ENCODE peak calls at places on chromosomes 5 and 9, in nine cellular contexts. One of them, this sample, is unnamed.

GRCh38 chr5:34586117-34586885 is 69.8 kb upstream of the RAI14 start:
- DNase-seq in chondrocyte: no peak
- DNase-seq in stomach: no peak
- DNase-seq in nephron progenitor cell: no peak
- DNase-seq in cardiac fibroblast: peak; percentile 88
- DNase-seq in fibroblast of mammary gland: peak; percentile 95
- DNase-seq in GM20000: no peak
- DNase-seq in AG04450: peak; percentile 72
- DNase-seq in A549: peak; percentile 95
- DNase-seq in this sample: no peak

GRCh38 chr5:1152156-1152555 is 40.3 kb upstream of the SLC12A7 start:
- DNase-seq in cardiac fibroblast: no peak
- DNase-seq in nephron progenitor cell: no peak
- DNase-seq in A549: no peak
- DNase-seq in fibroblast of mammary gland: no peak
- DNase-seq in AG04450: no peak
- DNase-seq in stomach: no peak
- DNase-seq in chondrocyte: no peak
- DNase-seq in GM20000: no peak
- DNase-seq in this sample: no peak

GRCh38 chr5:160480652-160481051 is 59.0 kb downstream of the PTTG1 start:
- DNase-seq in A549: no peak
- DNase-seq in GM20000: no peak
- DNase-seq in AG04450: no peak
- DNase-seq in cardiac fibroblast: no peak
- DNase-seq in nephron progenitor cell: no peak
- DNase-seq in chondrocyte: no peak
- DNase-seq in stomach: no peak
- DNase-seq in fibroblast of mammary gland: no peak
- DNase-seq in this sample: no peak

GRCh38 chr9:33778700-33779351 is 16.5 kb upstream of the PRSS3 start:
- DNase-seq in stomach: peak; percentile 46
- DNase-seq in fibroblast of mammary gland: peak; percentile 64
- DNase-seq in cardiac fibroblast: peak; percentile 76
- DNase-seq in GM20000: peak; percentile 69
- DNase-seq in A549: peak; percentile 76
- DNase-seq in chondrocyte: no peak
- DNase-seq in nephron progenitor cell: peak; percentile 49
- DNase-seq in AG04450: no peak
- DNase-seq in this sample: no peak

GRCh38 chr9:100686420-100686819 is 108.5 kb downstream of the CAVIN4 start:
- DNase-seq in cardiac fibroblast: no peak
- DNase-seq in AG04450: no peak
- DNase-seq in chondrocyte: no peak
- DNase-seq in A549: no peak
- DNase-seq in GM20000: no peak
- DNase-seq in stomach: no peak
- DNase-seq in fibroblast of mammary gland: no peak
- DNase-seq in nephron progenitor cell: no peak
- DNase-seq in this sample: no peak

GRCh38 chr5:52709171-52709925 is 78.4 kb upstream of the ITGA1 start:
- DNase-seq in cardiac fibroblast: no peak
- DNase-seq in AG04450: no peak
- DNase-seq in GM20000: peak; percentile 36
- DNase-seq in A549: no peak
- DNase-seq in nephron progenitor cell: no peak
- DNase-seq in fibroblast of mammary gland: peak; percentile 65
- DNase-seq in stomach: no peak
- DNase-seq in chondrocyte: no peak
- DNase-seq in this sample: no peak

GRCh38 chr5:153400931-153401330 is 89.5 kb upstream of the GRIA1 start:
- DNase-seq in GM20000: no peak
- DNase-seq in fibroblast of mammary gland: peak; percentile 35
- DNase-seq in AG04450: no peak
- DNase-seq in cardiac fibroblast: no peak
- DNase-seq in stomach: no peak
- DNase-seq in nephron progenitor cell: no peak
- DNase-seq in chondrocyte: no peak
- DNase-seq in A549: no peak
- DNase-seq in this sample: peak; percentile 17

GRCh38 chr5:113153512-113154097 is 177.0 kb downstream of the DCP2 start:
- DNase-seq in stomach: no peak
- DNase-seq in nephron progenitor cell: no peak
- DNase-seq in chondrocyte: no peak
- DNase-seq in cardiac fibroblast: no peak
- DNase-seq in fibroblast of mammary gland: peak; percentile 82
- DNase-seq in A549: no peak
- DNase-seq in GM20000: no peak
- DNase-seq in AG04450: no peak
- DNase-seq in this sample: no peak

GRCh38 chr9:69798737-69799136 is 21.9 kb upstream of the CFAP95 start:
- DNase-seq in chondrocyte: no peak
- DNase-seq in GM20000: no peak
- DNase-seq in AG04450: no peak
- DNase-seq in cardiac fibroblast: no peak
- DNase-seq in stomach: no peak
- DNase-seq in fibroblast of mammary gland: peak; percentile 30
- DNase-seq in nephron progenitor cell: no peak
- DNase-seq in A549: no peak
- DNase-seq in this sample: no peak

GRCh38 chr5:73666891-73667290 is 40.9 kb downstream of the ARHGEF28 start:
- DNase-seq in GM20000: no peak
- DNase-seq in A549: no peak
- DNase-seq in chondrocyte: no peak
- DNase-seq in stomach: no peak
- DNase-seq in fibroblast of mammary gland: no peak
- DNase-seq in AG04450: no peak
- DNase-seq in cardiac fibroblast: no peak
- DNase-seq in nephron progenitor cell: no peak
- DNase-seq in this sample: no peak

GRCh38 chr5:127959152-127959764 is 124.3 kb upstream of the SLC12A2 start:
- DNase-seq in chondrocyte: no peak
- DNase-seq in A549: peak; percentile 85
- DNase-seq in fibroblast of mammary gland: peak; percentile 86
- DNase-seq in stomach: peak; percentile 70
- DNase-seq in GM20000: no peak
- DNase-seq in cardiac fibroblast: peak; percentile 78
- DNase-seq in nephron progenitor cell: no peak
- DNase-seq in AG04450: peak; percentile 67
- DNase-seq in this sample: no peak

GRCh38 chr5:127960126-127960744 is 123.3 kb upstream of the SLC12A2 start:
- DNase-seq in chondrocyte: no peak
- DNase-seq in AG04450: no peak
- DNase-seq in cardiac fibroblast: peak; percentile 62
- DNase-seq in A549: no peak
- DNase-seq in fibroblast of mammary gland: peak; percentile 16
- DNase-seq in nephron progenitor cell: no peak
- DNase-seq in stomach: no peak
- DNase-seq in GM20000: no peak
- DNase-seq in this sample: no peak

GRCh38 chr5:127958421-127959011 is 125.0 kb upstream of the SLC12A2 start:
- DNase-seq in cardiac fibroblast: no peak
- DNase-seq in stomach: no peak
- DNase-seq in nephron progenitor cell: no peak
- DNase-seq in chondrocyte: no peak
- DNase-seq in fibroblast of mammary gland: no peak
- DNase-seq in A549: peak; percentile 93
- DNase-seq in AG04450: no peak
- DNase-seq in GM20000: no peak
- DNase-seq in this sample: no peak

GRCh38 chr5:127957701-127958190 is 125.8 kb upstream of the SLC12A2 start:
- DNase-seq in nephron progenitor cell: no peak
- DNase-seq in fibroblast of mammary gland: no peak
- DNase-seq in chondrocyte: no peak
- DNase-seq in cardiac fibroblast: no peak
- DNase-seq in GM20000: no peak
- DNase-seq in AG04450: no peak
- DNase-seq in stomach: no peak
- DNase-seq in A549: peak; percentile 45
- DNase-seq in this sample: no peak

GRCh38 chr5:127957183-127957582 is 126.4 kb upstream of the SLC12A2 start:
- DNase-seq in A549: peak; percentile 80
- DNase-seq in AG04450: peak; percentile 27
- DNase-seq in cardiac fibroblast: peak; percentile 70
- DNase-seq in GM20000: no peak
- DNase-seq in fibroblast of mammary gland: peak; percentile 77
- DNase-seq in nephron progenitor cell: no peak
- DNase-seq in chondrocyte: no peak
- DNase-seq in stomach: no peak
- DNase-seq in this sample: peak; percentile 43
- TF ChIP-seq CTCF in A549: no peak
- TF ChIP-seq CTCF in AG04450: peak; percentile 12
- TF ChIP-seq CTCF in cardiac fibroblast: no peak
- TF ChIP-seq CTCF in GM20000: no peak
- TF ChIP-seq CTCF in fibroblast of mammary gland: no peak
- TF ChIP-seq CTCF in nephron progenitor cell: no peak
- TF ChIP-seq CTCF in chondrocyte: peak; percentile 40
- TF ChIP-seq CTCF in stomach: no peak
- TF ChIP-seq CTCF in this sample: no peak

GRCh38 chr5:114221807-114222206 is 140.1 kb upstream of the KCNN2 start:
- DNase-seq in AG04450: no peak
- DNase-seq in nephron progenitor cell: no peak
- DNase-seq in cardiac fibroblast: no peak
- DNase-seq in A549: no peak
- DNase-seq in fibroblast of mammary gland: no peak
- DNase-seq in stomach: no peak
- DNase-seq in GM20000: no peak
- DNase-seq in chondrocyte: no peak
- DNase-seq in this sample: no peak

DNA sequence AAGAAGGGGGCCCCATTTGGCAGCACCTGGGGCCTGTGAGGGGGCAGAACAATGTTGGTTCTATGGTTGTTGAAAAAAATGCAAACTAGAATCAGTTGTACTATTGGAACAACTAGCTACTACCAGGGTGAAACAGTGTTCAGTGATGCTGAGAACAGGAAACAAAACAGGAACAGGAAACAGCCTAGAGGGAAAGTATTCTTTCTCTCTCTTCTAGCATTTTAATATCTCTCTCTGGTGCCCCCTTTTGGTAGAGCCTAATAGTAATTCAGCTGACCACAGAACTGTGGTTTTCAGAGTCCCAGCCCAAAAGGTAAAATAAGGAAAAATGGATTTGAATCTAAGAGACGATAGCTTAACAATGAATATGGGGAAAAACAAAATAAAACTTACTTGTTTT is 138.0 kb upstream of the KCNN2 start:
- DNase-seq in AG04450: no peak
- DNase-seq in fibroblast of mammary gland: peak; percentile 4
- DNase-seq in A549: peak; percentile 5
- DNase-seq in GM20000: no peak
- DNase-seq in cardiac fibroblast: peak; percentile 53
- DNase-seq in nephron progenitor cell: no peak
- DNase-seq in stomach: no peak
- DNase-seq in chondrocyte: no peak
- DNase-seq in this sample: no peak
- TF ChIP-seq CTCF in AG04450: peak; percentile 23
- TF ChIP-seq CTCF in fibroblast of mammary gland: peak; percentile 3
- TF ChIP-seq CTCF in A549: peak; percentile 5
- TF ChIP-seq CTCF in GM20000: peak; percentile 8
- TF ChIP-seq CTCF in cardiac fibroblast: peak; percentile 59
- TF ChIP-seq CTCF in nephron progenitor cell: no peak
- TF ChIP-seq CTCF in stomach: peak; percentile 32
- TF ChIP-seq CTCF in chondrocyte: peak; percentile 61
- TF ChIP-seq CTCF in this sample: peak; percentile 48

DNA sequence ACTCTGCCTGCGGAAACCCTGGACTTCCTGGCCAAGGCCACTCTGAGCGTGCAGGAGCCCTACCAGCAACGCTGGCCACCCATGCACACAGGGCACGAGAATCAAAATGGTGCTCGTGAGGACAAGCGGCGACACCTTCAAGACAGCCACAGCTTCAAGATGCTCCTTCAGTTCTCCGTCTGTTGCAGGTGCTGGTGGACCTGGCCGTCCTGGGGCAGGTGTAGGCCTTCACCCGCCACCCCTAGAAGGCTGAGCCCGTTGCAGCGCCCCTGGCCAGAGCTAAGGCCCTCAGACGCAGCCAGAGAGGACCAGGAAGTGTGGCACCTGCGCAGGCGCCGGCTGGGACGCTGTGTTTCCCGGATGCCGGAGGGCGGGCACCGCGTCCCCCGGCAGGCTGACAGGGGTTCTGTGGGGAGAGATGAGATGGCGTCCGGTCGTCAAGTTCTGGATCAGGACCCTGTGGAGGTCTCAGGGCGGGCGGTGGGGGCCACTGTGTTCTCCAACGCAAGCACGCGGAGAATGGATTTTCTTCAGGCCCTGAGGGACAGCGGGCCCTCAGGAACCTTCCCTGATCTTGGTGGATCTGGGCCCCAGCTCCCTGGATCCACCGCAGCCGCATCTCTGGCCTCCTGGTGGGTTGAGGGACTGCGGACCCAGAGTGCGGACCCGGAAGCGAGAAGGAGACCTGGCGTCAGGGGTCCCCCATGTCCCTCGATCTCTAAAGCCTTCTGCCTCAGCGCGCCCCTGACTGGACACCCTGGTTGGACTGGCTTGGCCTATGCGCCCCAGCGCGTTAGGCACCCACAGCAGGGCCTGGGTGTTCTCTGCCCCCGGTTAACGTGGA is 1770.8 kb upstream of the CDH9 start:
- DNase-seq in AG04450: no peak
- DNase-seq in nephron progenitor cell: no peak
- DNase-seq in chondrocyte: peak; percentile 80
- DNase-seq in fibroblast of mammary gland: no peak
- DNase-seq in GM20000: no peak
- DNase-seq in stomach: no peak
- DNase-seq in A549: no peak
- DNase-seq in cardiac fibroblast: no peak
- DNase-seq in this sample: no peak
- TF ChIP-seq CTCF in AG04450: no peak
- TF ChIP-seq CTCF in nephron progenitor cell: no peak
- TF ChIP-seq CTCF in chondrocyte: no peak
- TF ChIP-seq CTCF in fibroblast of mammary gland: no peak
- TF ChIP-seq CTCF in GM20000: no peak
- TF ChIP-seq CTCF in stomach: no peak
- TF ChIP-seq CTCF in A549: no peak
- TF ChIP-seq CTCF in cardiac fibroblast: no peak
- TF ChIP-seq CTCF in this sample: no peak

DNA sequence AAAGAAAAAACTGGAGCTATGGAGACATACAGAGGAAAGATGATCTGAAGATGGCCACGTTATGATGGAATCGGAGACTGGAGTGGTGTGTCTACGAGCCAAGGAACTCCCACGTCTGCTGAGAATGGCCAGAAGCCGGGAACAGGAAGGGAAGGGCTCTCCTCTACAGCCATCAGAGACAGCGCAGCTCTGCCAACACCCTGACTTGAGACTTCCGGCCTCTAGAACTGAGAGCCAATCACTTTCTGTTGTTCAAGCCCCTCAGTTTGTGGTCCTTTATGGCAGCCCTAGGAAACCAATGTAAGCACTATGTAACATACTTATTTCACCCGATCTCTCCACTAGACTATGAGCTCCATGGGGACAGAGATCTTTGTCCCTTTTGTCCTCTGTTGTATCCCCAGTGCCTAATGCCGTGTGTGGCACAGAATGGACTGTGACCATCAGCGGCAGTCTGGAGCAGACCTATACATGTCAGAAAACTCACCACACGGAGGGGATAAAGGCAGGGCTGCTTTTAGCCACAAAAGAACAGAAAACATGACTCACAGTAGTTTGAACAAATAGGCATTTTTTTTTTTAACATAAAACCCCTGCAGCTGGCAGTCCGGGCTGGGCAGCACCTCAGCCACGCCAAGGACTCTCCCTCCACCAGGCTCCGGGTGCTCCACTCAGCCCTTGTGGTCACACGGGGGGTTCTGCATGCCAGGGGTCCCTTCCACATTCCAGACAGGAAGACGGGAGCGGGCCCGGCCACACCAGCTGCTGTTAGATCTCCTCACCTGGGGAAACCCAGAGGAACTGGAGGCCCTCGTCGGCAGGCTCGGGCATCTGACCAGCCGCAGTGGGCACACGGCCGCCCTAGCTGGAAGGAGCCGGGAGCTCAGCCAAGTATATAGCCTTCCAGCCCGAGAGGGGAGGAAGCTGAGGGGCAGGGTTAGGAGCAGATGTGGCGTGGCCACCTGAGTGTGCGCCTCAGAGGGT is 16.1 kb upstream of the MXD3 start:
- DNase-seq in chondrocyte: no peak
- DNase-seq in AG04450: no peak
- DNase-seq in fibroblast of mammary gland: peak; percentile 83
- DNase-seq in stomach: no peak
- DNase-seq in A549: no peak
- DNase-seq in nephron progenitor cell: no peak
- DNase-seq in cardiac fibroblast: peak; percentile 83
- DNase-seq in GM20000: no peak
- DNase-seq in this sample: no peak
- TF ChIP-seq CTCF in chondrocyte: peak; percentile 39
- TF ChIP-seq CTCF in AG04450: no peak
- TF ChIP-seq CTCF in fibroblast of mammary gland: peak; percentile 11
- TF ChIP-seq CTCF in stomach: no peak
- TF ChIP-seq CTCF in A549: no peak
- TF ChIP-seq CTCF in nephron progenitor cell: no peak
- TF ChIP-seq CTCF in cardiac fibroblast: peak; percentile 21
- TF ChIP-seq CTCF in GM20000: no peak
- TF ChIP-seq CTCF in this sample: no peak

This sample was measured in glutamatergic neuron.